ENCODE peak calls at places on chromosomes 6 and 20, in six cellular contexts. W, D, S, I, U and K are unnamed samples.

GRCh38 chr6:4323322-4323721 is 187.9 kb upstream of the ECI2 start:
- DNase-seq in U (no peak), D (no peak), I (no peak), S (no peak), W (no peak), K (no peak)

GRCh38 chr20:9886227-9886626 is 47.4 kb upstream of the PAK5 start:
- DNase-seq in W (no peak), U (no peak), D (no peak), S (no peak), I (no peak), K (no peak)

GRCh38 chr20:7003598-7003997 is 236.1 kb downstream of the BMP2 start:
- DNase-seq in S (no peak), W (no peak), D (no peak), U (no peak), I (peak), K (no peak)

GRCh38 chr6:71124340-71124739 is 164.3 kb upstream of the OGFRL1 start:
- DNase-seq in D (no peak), S (no peak), U (no peak), W (no peak), I (no peak), K (no peak)

GRCh38 chr6:37761872-37762271 is 57.7 kb upstream of the ZFAND3 start:
- DNase-seq in D (no peak), U (no peak), S (no peak), I (no peak), W (no peak), K (no peak)

GRCh38 chr6:159557046-159557445 is 136.0 kb downstream of the SOD2 start:
- DNase-seq in I (no peak), S (no peak), W (no peak), D (no peak), U (no peak), K (no peak)

GRCh38 chr6:100420711-100421110 is 44.0 kb downstream of the SIM1 start:
- DNase-seq in I (no peak), D (no peak), W (no peak), U (no peak), S (no peak), K (no peak)

GRCh38 chr6:148470606-148471299 is 128.1 kb downstream of the SASH1 start:
- DNase-seq in I (no peak), D (no peak), U (no peak), W (no peak), S (no peak), K (no peak)

GRCh38 chr20:8431538-8432434 is 299.7 kb downstream of the PLCB1 start:
- DNase-seq in W (no peak), S (no peak), D (no peak), U (no peak), I (no peak), K (no peak)

GRCh38 chr20:17931513-17931912 is 37.1 kb downstream of the SNX5 start:
- DNase-seq in S (no peak), W (no peak), D (no peak), U (no peak), I (no peak), K (no peak)